ENCODE peak calls at places on chromosome 3, in ten cellular contexts. One of them, this sample, is unnamed.

GRCh38 chr3:138241061-138241460 is 54.0 kb downstream of the ARMC8 start:
- DNase-seq in BE2C: no peak
- DNase-seq in fibroblast of villous mesenchyme: no peak
- DNase-seq in CD4-positive, alpha-beta T cell: no peak
- DNase-seq in stomach: no peak
- DNase-seq in activated CD8-positive, alpha-beta T cell treated with anti-CD3 and anti-CD28 coated beads for 36 hours: no peak
- DNase-seq in PC-9: no peak
- DNase-seq in OCI-LY7: no peak
- DNase-seq in AG10803: peak; percentile 4
- DNase-seq in IMR-90: peak; percentile 78
- DNase-seq in this sample: no peak

GRCh38 chr3:14479591-14479990 is 60.6 kb downstream of the GRIP2 start:
- DNase-seq in BE2C: no peak
- DNase-seq in fibroblast of villous mesenchyme: no peak
- DNase-seq in CD4-positive, alpha-beta T cell: no peak
- DNase-seq in stomach: no peak
- DNase-seq in activated CD8-positive, alpha-beta T cell treated with anti-CD3 and anti-CD28 coated beads for 36 hours: no peak
- DNase-seq in PC-9: no peak
- DNase-seq in OCI-LY7: no peak
- DNase-seq in AG10803: no peak
- DNase-seq in IMR-90: no peak
- DNase-seq in this sample: no peak

GRCh38 chr3:190017575-190018288 is 103.0 kb downstream of the P3H2 start:
- DNase-seq in BE2C: no peak
- DNase-seq in fibroblast of villous mesenchyme: peak; percentile 79
- DNase-seq in CD4-positive, alpha-beta T cell: no peak
- DNase-seq in stomach: peak; percentile 35
- DNase-seq in activated CD8-positive, alpha-beta T cell treated with anti-CD3 and anti-CD28 coated beads for 36 hours: no peak
- DNase-seq in PC-9: peak; percentile 65
- DNase-seq in OCI-LY7: no peak
- DNase-seq in AG10803: peak; percentile 81
- DNase-seq in IMR-90: peak; percentile 84
- DNase-seq in this sample: no peak

GRCh38 chr3:159273608-159274007 is 471.8 kb downstream of the MFSD1 start:
- DNase-seq in BE2C: no peak
- DNase-seq in fibroblast of villous mesenchyme: peak; percentile 55
- DNase-seq in CD4-positive, alpha-beta T cell: no peak
- DNase-seq in stomach: no peak
- DNase-seq in activated CD8-positive, alpha-beta T cell treated with anti-CD3 and anti-CD28 coated beads for 36 hours: peak; percentile 21
- DNase-seq in PC-9: no peak
- DNase-seq in OCI-LY7: peak; percentile 4
- DNase-seq in AG10803: peak; percentile 41
- DNase-seq in IMR-90: peak; percentile 43
- DNase-seq in this sample: peak; percentile 78

GRCh38 chr3:144989756-144990155 is 1018.1 kb downstream of the DIPK2A start:
- DNase-seq in BE2C: no peak
- DNase-seq in fibroblast of villous mesenchyme: peak; percentile 90
- DNase-seq in CD4-positive, alpha-beta T cell: no peak
- DNase-seq in stomach: no peak
- DNase-seq in activated CD8-positive, alpha-beta T cell treated with anti-CD3 and anti-CD28 coated beads for 36 hours: no peak
- DNase-seq in PC-9: no peak
- DNase-seq in OCI-LY7: no peak
- DNase-seq in AG10803: no peak
- DNase-seq in IMR-90: peak; percentile 0
- DNase-seq in this sample: no peak

GRCh38 chr3:27888562-27888961 is 166.4 kb upstream of the EOMES start:
- DNase-seq in BE2C: no peak
- DNase-seq in fibroblast of villous mesenchyme: no peak
- DNase-seq in CD4-positive, alpha-beta T cell: no peak
- DNase-seq in stomach: no peak
- DNase-seq in activated CD8-positive, alpha-beta T cell treated with anti-CD3 and anti-CD28 coated beads for 36 hours: no peak
- DNase-seq in PC-9: no peak
- DNase-seq in OCI-LY7: no peak
- DNase-seq in AG10803: peak; percentile 12
- DNase-seq in IMR-90: peak; percentile 0
- DNase-seq in this sample: no peak

GRCh38 chr3:128455116-128455515 is 11.6 kb downstream of the DNAJB8 start:
- DNase-seq in BE2C: no peak
- DNase-seq in fibroblast of villous mesenchyme: no peak
- DNase-seq in CD4-positive, alpha-beta T cell: no peak
- DNase-seq in stomach: no peak
- DNase-seq in activated CD8-positive, alpha-beta T cell treated with anti-CD3 and anti-CD28 coated beads for 36 hours: no peak
- DNase-seq in PC-9: no peak
- DNase-seq in OCI-LY7: no peak
- DNase-seq in AG10803: no peak
- DNase-seq in IMR-90: no peak
- DNase-seq in this sample: no peak

GRCh38 chr3:107367353-107367752 is 9.9 kb upstream of the CCDC54 start:
- DNase-seq in BE2C: no peak
- DNase-seq in fibroblast of villous mesenchyme: peak; percentile 52
- DNase-seq in CD4-positive, alpha-beta T cell: no peak
- DNase-seq in stomach: no peak
- DNase-seq in activated CD8-positive, alpha-beta T cell treated with anti-CD3 and anti-CD28 coated beads for 36 hours: peak; percentile 17
- DNase-seq in PC-9: peak; percentile 80
- DNase-seq in OCI-LY7: peak; percentile 5
- DNase-seq in AG10803: peak; percentile 65
- DNase-seq in IMR-90: peak; percentile 88
- DNase-seq in this sample: no peak

GRCh38 chr3:278300-279064 is 81.9 kb downstream of the CHL1 start:
- DNase-seq in BE2C: no peak
- DNase-seq in fibroblast of villous mesenchyme: no peak
- DNase-seq in CD4-positive, alpha-beta T cell: no peak
- DNase-seq in stomach: no peak
- DNase-seq in activated CD8-positive, alpha-beta T cell treated with anti-CD3 and anti-CD28 coated beads for 36 hours: no peak
- DNase-seq in PC-9: no peak
- DNase-seq in OCI-LY7: peak; percentile 96
- DNase-seq in AG10803: no peak
- DNase-seq in IMR-90: no peak
- DNase-seq in this sample: no peak

GRCh38 chr3:14133188-14133800 is 8.4 kb downstream of the TMEM43 start:
- DNase-seq in BE2C: no peak
- DNase-seq in fibroblast of villous mesenchyme: no peak
- DNase-seq in CD4-positive, alpha-beta T cell: no peak
- DNase-seq in stomach: no peak
- DNase-seq in activated CD8-positive, alpha-beta T cell treated with anti-CD3 and anti-CD28 coated beads for 36 hours: no peak
- DNase-seq in PC-9: no peak
- DNase-seq in OCI-LY7: no peak
- DNase-seq in AG10803: peak; percentile 41
- DNase-seq in IMR-90: no peak
- DNase-seq in this sample: no peak

GRCh38 chr3:75171632-75172230 is 492.4 kb upstream of the FRG2C start:
- DNase-seq in BE2C: no peak
- DNase-seq in fibroblast of villous mesenchyme: peak; percentile 7
- DNase-seq in CD4-positive, alpha-beta T cell: no peak
- DNase-seq in stomach: no peak
- DNase-seq in activated CD8-positive, alpha-beta T cell treated with anti-CD3 and anti-CD28 coated beads for 36 hours: no peak
- DNase-seq in PC-9: no peak
- DNase-seq in OCI-LY7: peak; percentile 11
- DNase-seq in AG10803: peak; percentile 13
- DNase-seq in IMR-90: peak; percentile 6
- DNase-seq in this sample: no peak

GRCh38 chr3:6204891-6205290 is 656.0 kb upstream of the GRM7 start:
- DNase-seq in BE2C: no peak
- DNase-seq in fibroblast of villous mesenchyme: no peak
- DNase-seq in CD4-positive, alpha-beta T cell: no peak
- DNase-seq in stomach: no peak
- DNase-seq in activated CD8-positive, alpha-beta T cell treated with anti-CD3 and anti-CD28 coated beads for 36 hours: no peak
- DNase-seq in PC-9: no peak
- DNase-seq in OCI-LY7: peak; percentile 40
- DNase-seq in AG10803: no peak
- DNase-seq in IMR-90: no peak
- DNase-seq in this sample: no peak
- TF ChIP-seq CTCF in BE2C: no peak
- TF ChIP-seq CTCF in fibroblast of villous mesenchyme: no peak
- TF ChIP-seq CTCF in CD4-positive, alpha-beta T cell: no peak
- TF ChIP-seq CTCF in stomach: no peak
- TF ChIP-seq CTCF in activated CD8-positive, alpha-beta T cell treated with anti-CD3 and anti-CD28 coated beads for 36 hours: no peak
- TF ChIP-seq CTCF in PC-9: peak; percentile 47
- TF ChIP-seq CTCF in OCI-LY7: peak; percentile 83
- TF ChIP-seq CTCF in AG10803: no peak
- TF ChIP-seq CTCF in IMR-90: no peak
- TF ChIP-seq CTCF in this sample: no peak

GRCh38 chr3:188955919-188956318 is 215.9 kb upstream of the TPRG1 start:
- DNase-seq in BE2C: no peak
- DNase-seq in fibroblast of villous mesenchyme: peak; percentile 81
- DNase-seq in CD4-positive, alpha-beta T cell: no peak
- DNase-seq in stomach: no peak
- DNase-seq in activated CD8-positive, alpha-beta T cell treated with anti-CD3 and anti-CD28 coated beads for 36 hours: no peak
- DNase-seq in PC-9: no peak
- DNase-seq in OCI-LY7: no peak
- DNase-seq in AG10803: no peak
- DNase-seq in IMR-90: peak; percentile 78
- DNase-seq in this sample: no peak
- TF ChIP-seq CTCF in BE2C: no peak
- TF ChIP-seq CTCF in fibroblast of villous mesenchyme: no peak
- TF ChIP-seq CTCF in CD4-positive, alpha-beta T cell: no peak
- TF ChIP-seq CTCF in stomach: no peak
- TF ChIP-seq CTCF in activated CD8-positive, alpha-beta T cell treated with anti-CD3 and anti-CD28 coated beads for 36 hours: no peak
- TF ChIP-seq CTCF in PC-9: no peak
- TF ChIP-seq CTCF in OCI-LY7: no peak
- TF ChIP-seq CTCF in AG10803: peak; percentile 1
- TF ChIP-seq CTCF in IMR-90: no peak
- TF ChIP-seq CTCF in this sample: no peak

DNA sequence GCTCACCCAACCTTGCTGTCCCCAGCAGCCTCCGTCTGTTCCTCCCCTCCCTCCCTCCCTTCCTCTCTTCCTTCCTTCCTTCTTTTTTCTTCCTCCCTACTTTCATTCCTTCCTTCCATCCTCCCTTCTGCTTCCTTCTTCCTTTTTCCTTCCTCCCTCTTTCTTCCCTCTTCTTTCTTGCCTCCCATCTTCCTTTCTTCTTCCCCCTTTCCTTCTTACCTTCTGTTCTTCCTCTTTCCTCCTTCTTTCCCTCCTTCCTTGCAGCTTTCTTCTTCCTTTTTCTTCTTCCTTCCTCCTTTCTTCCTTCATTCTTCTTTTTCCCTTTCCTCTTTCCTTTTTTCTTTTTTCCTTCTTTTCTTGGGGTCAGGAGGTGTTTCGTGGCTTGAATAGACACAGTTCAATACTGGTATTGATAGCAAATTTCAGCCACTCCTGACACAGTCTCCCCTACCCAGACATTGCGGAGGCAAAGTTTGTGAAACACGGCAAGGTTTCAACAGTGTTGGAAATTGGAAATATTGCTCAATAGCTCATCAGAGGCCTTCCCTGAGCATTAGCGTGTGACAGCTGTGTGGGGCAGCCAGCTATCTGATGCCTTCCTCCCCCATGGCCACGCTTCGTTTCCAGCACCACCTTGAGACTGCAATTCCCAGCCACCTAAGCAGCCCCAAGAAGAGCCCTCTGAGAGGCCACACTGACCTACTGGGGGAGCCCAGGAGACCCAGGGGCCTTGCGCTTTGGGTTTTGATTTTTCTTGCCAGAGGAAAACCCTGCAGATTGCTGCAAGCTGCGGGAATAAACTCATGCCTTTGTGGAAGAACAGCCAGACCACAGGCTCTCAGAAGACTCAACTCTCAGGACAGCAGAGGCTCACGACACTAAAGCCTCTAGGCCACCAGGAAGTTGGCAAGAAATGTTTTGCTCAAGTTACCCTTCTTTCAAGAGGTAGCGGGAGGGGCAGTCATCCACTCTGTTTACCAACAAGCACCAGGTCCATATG is 82.2 kb downstream of the KLF15 start:
- DNase-seq in BE2C: no peak
- DNase-seq in fibroblast of villous mesenchyme: peak; percentile 39
- DNase-seq in CD4-positive, alpha-beta T cell: no peak
- DNase-seq in stomach: no peak
- DNase-seq in activated CD8-positive, alpha-beta T cell treated with anti-CD3 and anti-CD28 coated beads for 36 hours: no peak
- DNase-seq in PC-9: no peak
- DNase-seq in OCI-LY7: no peak
- DNase-seq in AG10803: no peak
- DNase-seq in IMR-90: no peak
- DNase-seq in this sample: no peak
- TF ChIP-seq CTCF in BE2C: no peak
- TF ChIP-seq CTCF in fibroblast of villous mesenchyme: no peak
- TF ChIP-seq CTCF in CD4-positive, alpha-beta T cell: no peak
- TF ChIP-seq CTCF in stomach: no peak
- TF ChIP-seq CTCF in activated CD8-positive, alpha-beta T cell treated with anti-CD3 and anti-CD28 coated beads for 36 hours: no peak
- TF ChIP-seq CTCF in PC-9: no peak
- TF ChIP-seq CTCF in OCI-LY7: no peak
- TF ChIP-seq CTCF in AG10803: no peak
- TF ChIP-seq CTCF in IMR-90: no peak
- TF ChIP-seq CTCF in this sample: no peak

GRCh38 chr3:12193485-12194165 is 34.9 kb upstream of the TIMP4 start:
- DNase-seq in BE2C: no peak
- DNase-seq in fibroblast of villous mesenchyme: peak; percentile 99
- DNase-seq in CD4-positive, alpha-beta T cell: no peak
- DNase-seq in stomach: peak; percentile 44
- DNase-seq in activated CD8-positive, alpha-beta T cell treated with anti-CD3 and anti-CD28 coated beads for 36 hours: peak; percentile 73
- DNase-seq in PC-9: peak; percentile 96
- DNase-seq in OCI-LY7: no peak
- DNase-seq in AG10803: peak; percentile 96
- DNase-seq in IMR-90: peak; percentile 100
- DNase-seq in this sample: no peak

GRCh38 chr3:12192655-12193484 is 34.2 kb upstream of the TIMP4 start:
- DNase-seq in BE2C: no peak
- DNase-seq in fibroblast of villous mesenchyme: no peak
- DNase-seq in CD4-positive, alpha-beta T cell: no peak
- DNase-seq in stomach: no peak
- DNase-seq in activated CD8-positive, alpha-beta T cell treated with anti-CD3 and anti-CD28 coated beads for 36 hours: no peak
- DNase-seq in PC-9: no peak
- DNase-seq in OCI-LY7: no peak
- DNase-seq in AG10803: no peak
- DNase-seq in IMR-90: no peak
- DNase-seq in this sample: no peak

GRCh38 chr3:12194209-12194608 is 35.5 kb upstream of the TIMP4 start:
- DNase-seq in BE2C: no peak
- DNase-seq in fibroblast of villous mesenchyme: peak; percentile 92
- DNase-seq in CD4-positive, alpha-beta T cell: no peak
- DNase-seq in stomach: no peak
- DNase-seq in activated CD8-positive, alpha-beta T cell treated with anti-CD3 and anti-CD28 coated beads for 36 hours: peak; percentile 52
- DNase-seq in PC-9: peak; percentile 74
- DNase-seq in OCI-LY7: no peak
- DNase-seq in AG10803: peak; percentile 89
- DNase-seq in IMR-90: peak; percentile 92
- DNase-seq in this sample: no peak

GRCh38 chr3:12195231-12195630 is 36.5 kb upstream of the TIMP4 start:
- DNase-seq in BE2C: no peak
- DNase-seq in fibroblast of villous mesenchyme: no peak
- DNase-seq in CD4-positive, alpha-beta T cell: no peak
- DNase-seq in stomach: no peak
- DNase-seq in activated CD8-positive, alpha-beta T cell treated with anti-CD3 and anti-CD28 coated beads for 36 hours: no peak
- DNase-seq in PC-9: no peak
- DNase-seq in OCI-LY7: no peak
- DNase-seq in AG10803: peak; percentile 15
- DNase-seq in IMR-90: peak; percentile 18
- DNase-seq in this sample: no peak

DNA sequence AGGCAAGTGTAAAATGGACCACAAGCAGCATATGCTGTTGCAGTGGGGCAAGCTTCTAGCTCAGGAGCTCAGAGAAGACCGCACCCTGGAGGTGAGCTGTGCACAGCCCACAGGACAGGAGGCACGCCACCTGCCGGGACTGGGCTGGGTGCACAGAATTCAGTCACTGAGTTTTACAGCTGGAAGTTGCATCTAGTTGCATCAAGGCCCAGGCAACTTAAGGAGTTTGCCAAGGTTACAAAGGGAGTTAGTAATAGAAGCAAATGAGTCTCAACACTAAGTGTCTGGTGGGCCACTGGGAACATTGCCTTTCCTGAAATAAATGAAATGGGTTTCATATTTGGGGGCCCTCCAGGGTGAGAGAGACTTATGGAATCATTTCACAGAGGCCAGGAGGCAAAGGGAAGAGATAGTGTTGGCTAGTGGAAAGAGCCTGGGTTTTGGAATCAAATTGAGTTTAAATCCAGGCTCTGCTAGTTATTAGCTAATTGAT is 36.0 kb upstream of the TIMP4 start:
- DNase-seq in BE2C: no peak
- DNase-seq in fibroblast of villous mesenchyme: peak; percentile 50
- DNase-seq in CD4-positive, alpha-beta T cell: no peak
- DNase-seq in stomach: peak; percentile 66
- DNase-seq in activated CD8-positive, alpha-beta T cell treated with anti-CD3 and anti-CD28 coated beads for 36 hours: peak; percentile 58
- DNase-seq in PC-9: peak; percentile 68
- DNase-seq in OCI-LY7: peak; percentile 39
- DNase-seq in AG10803: peak; percentile 61
- DNase-seq in IMR-90: peak; percentile 35
- DNase-seq in this sample: no peak
- TF ChIP-seq CTCF in BE2C: peak; percentile 16
- TF ChIP-seq CTCF in fibroblast of villous mesenchyme: peak; percentile 16
- TF ChIP-seq CTCF in CD4-positive, alpha-beta T cell: no peak
- TF ChIP-seq CTCF in stomach: peak; percentile 26
- TF ChIP-seq CTCF in activated CD8-positive, alpha-beta T cell treated with anti-CD3 and anti-CD28 coated beads for 36 hours: no peak
- TF ChIP-seq CTCF in PC-9: peak; percentile 77
- TF ChIP-seq CTCF in OCI-LY7: peak; percentile 79
- TF ChIP-seq CTCF in AG10803: peak; percentile 16
- TF ChIP-seq CTCF in IMR-90: no peak
- TF ChIP-seq CTCF in this sample: no peak

This sample was measured in endothelial cell.